ENCODE peak calls at places on chromosomes 6 and 20, in five cellular contexts. J, A, V, S and P are unnamed samples.

GRCh38 chr6:13524801-13525508 is 37.6 kb upstream of the GFOD1 start:
- DNase-seq in J (no peak), A (no peak), V (no peak), S (no peak), P (no peak)

GRCh38 chr6:155013457-155013876 is 18.4 kb downstream of the TIAM2 start:
- DNase-seq in J (peak; percentile 24), A (peak; percentile 50), V (no peak), S (peak; percentile 75), P (no peak)

GRCh38 chr6:112618796-112619195 is 271.7 kb downstream of the RFPL4B start:
- DNase-seq in J (no peak), A (no peak), V (no peak), S (no peak), P (no peak)

GRCh38 chr6:4059115-4059777 is 19.7 kb downstream of the FAM217A start:
- DNase-seq in J (peak; percentile 90), A (peak; percentile 67), V (no peak), S (no peak), P (peak; percentile 71)

GRCh38 chr6:75530696-75531095 is 37.1 kb upstream of the FILIP1 start:
- DNase-seq in J (peak; percentile 18), A (peak; percentile 82), V (no peak), S (no peak), P (peak; percentile 29)

GRCh38 chr20:25005661-25006060 is 13.1 kb upstream of the APMAP start:
- DNase-seq in J (no peak), A (no peak), V (no peak), S (no peak), P (no peak)

GRCh38 chr6:12064125-12064524 is 52.0 kb downstream of the HIVEP1 start:
- DNase-seq in J (peak; percentile 84), A (peak; percentile 12), V (no peak), S (no peak), P (peak; percentile 20)

GRCh38 chr6:46983007-46983411 is 59.1 kb downstream of the ADGRF1 start:
- DNase-seq in J (no peak), A (no peak), V (no peak), S (no peak), P (no peak)

GRCh38 chr6:114284281-114284680 is 58.5 kb downstream of the HS3ST5 start:
- DNase-seq in J (no peak), A (peak; percentile 17), V (no peak), S (no peak), P (no peak)

GRCh38 chr6:15184441-15184861 is 61.4 kb upstream of the JARID2 start:
- DNase-seq in J (no peak), A (no peak), V (peak; percentile 8), S (no peak), P (no peak)

GRCh38 chr20:54470697-54471096 is 4.7 kb upstream of the DOK5 start:
- DNase-seq in J (no peak), A (no peak), V (no peak), S (no peak), P (no peak)